ENCODE peak calls at places on chromosomes 2 and 18, in four cellular contexts. One of them, this sample, is unnamed.

GRCh38 chr2:133641497-133641896 is 73.2 kb upstream of the NCKAP5 start:
- DNase-seq in HepG2: no peak
- DNase-seq in K562: no peak
- DNase-seq in GM12878: no peak
- DNase-seq in this sample: no peak

GRCh38 chr2:28658369-28658768 is 93.3 kb upstream of the PPP1CB start:
- DNase-seq in GM12878: no peak
- DNase-seq in HepG2: no peak
- DNase-seq in K562: no peak
- DNase-seq in this sample: no peak

GRCh38 chr2:239193925-239194687 is 206.7 kb downstream of the HDAC4 start:
- DNase-seq in HepG2: no peak
- DNase-seq in K562: no peak
- DNase-seq in GM12878: no peak
- DNase-seq in this sample: no peak

GRCh38 chr2:168293766-168294165 is 46.4 kb upstream of the STK39 start:
- DNase-seq in GM12878: no peak
- DNase-seq in HepG2: peak
- DNase-seq in K562: no peak
- DNase-seq in this sample: no peak

GRCh38 chr2:28631514-28632206 is 120.0 kb upstream of the PPP1CB start:
- DNase-seq in GM12878: no peak
- DNase-seq in K562: no peak
- DNase-seq in HepG2: no peak
- DNase-seq in this sample: no peak

GRCh38 chr18:63787673-63788072 is 12.5 kb downstream of the SERPINB7 start:
- DNase-seq in HepG2: no peak
- DNase-seq in K562: no peak
- DNase-seq in GM12878: no peak
- DNase-seq in this sample: no peak

GRCh38 chr2:201118121-201118956 is 2.4 kb downstream of the CFLAR start:
- DNase-seq in GM12878: no peak
- DNase-seq in K562: peak
- DNase-seq in HepG2: peak
- DNase-seq in this sample: peak

GRCh38 chr2:157592983-157593382 is 35.7 kb downstream of the ACVR1C start:
- DNase-seq in GM12878: no peak
- DNase-seq in HepG2: peak
- DNase-seq in K562: no peak
- DNase-seq in this sample: peak

GRCh38 chr2:31353121-31353520 is 61.4 kb downstream of the XDH start:
- DNase-seq in HepG2: no peak
- DNase-seq in K562: no peak
- DNase-seq in GM12878: no peak
- DNase-seq in this sample: no peak

GRCh38 chr2:774436-774835 is 97.2 kb upstream of the TMEM18 start:
- DNase-seq in HepG2: no peak
- DNase-seq in K562: no peak
- DNase-seq in GM12878: no peak
- DNase-seq in this sample: no peak

GRCh38 chr2:166184789-166185188 is 57.0 kb upstream of the SCN1A start:
- DNase-seq in GM12878: no peak
- DNase-seq in K562: no peak
- DNase-seq in HepG2: no peak
- DNase-seq in this sample: peak

GRCh38 chr2:166180951-166181812 is 53.4 kb upstream of the SCN1A start:
- DNase-seq in K562: peak
- DNase-seq in GM12878: no peak
- DNase-seq in HepG2: peak
- DNase-seq in this sample: peak

GRCh38 chr2:166181813-166182154 is 54.0 kb upstream of the SCN1A start:
- DNase-seq in HepG2: no peak
- DNase-seq in GM12878: no peak
- DNase-seq in K562: no peak
- DNase-seq in this sample: no peak

GRCh38 chr2:166173263-166173662 is 45.4 kb upstream of the SCN1A start:
- DNase-seq in K562: no peak
- DNase-seq in GM12878: no peak
- DNase-seq in HepG2: no peak
- DNase-seq in this sample: no peak

DNA sequence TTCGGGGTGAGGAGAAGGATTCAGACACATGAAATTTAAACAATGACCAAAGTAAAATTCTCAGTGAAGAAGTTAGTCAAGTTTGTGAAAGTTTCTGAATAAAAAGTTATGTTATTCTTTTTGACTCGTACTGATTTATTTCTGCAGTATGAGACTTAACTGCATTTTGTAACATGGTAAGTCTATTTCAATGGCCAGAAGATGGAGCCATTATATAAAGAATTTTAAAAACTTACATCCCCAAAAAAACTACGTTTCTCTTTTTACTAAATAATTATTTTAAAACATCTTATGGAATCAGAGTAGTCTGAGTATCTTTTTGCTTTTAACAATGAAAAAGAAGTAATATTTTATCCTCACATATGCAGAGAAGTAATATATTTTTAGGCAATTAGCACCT is 51.4 kb upstream of the SCN1A start:
- DNase-seq in HepG2: no peak
- DNase-seq in GM12878: no peak
- DNase-seq in K562: no peak
- DNase-seq in this sample: peak
- TF ChIP-seq MYC in HepG2: no peak
- TF ChIP-seq MYC in GM12878: no peak
- TF ChIP-seq MYC in K562: no peak
- TF ChIP-seq MYC in this sample: no peak

GRCh38 chr2:72011356-72011661 is 136.4 kb downstream of the CYP26B1 start:
- DNase-seq in K562: no peak
- DNase-seq in GM12878: no peak
- DNase-seq in HepG2: no peak
- DNase-seq in this sample: no peak
- H2AFZ ChIP-seq in K562: no peak
- H2AFZ ChIP-seq in GM12878: no peak
- H2AFZ ChIP-seq in HepG2: no peak
- H2AFZ ChIP-seq in this sample: no peak

GRCh38 chr2:231161252-231162035 is 36.6 kb upstream of the HTR2B start:
- DNase-seq in K562: no peak
- DNase-seq in HepG2: no peak
- DNase-seq in GM12878: no peak
- DNase-seq in this sample: no peak

GRCh38 chr2:231162036-231162345 is 36.4 kb upstream of the ARMC9 start:
- DNase-seq in HepG2: no peak
- DNase-seq in GM12878: no peak
- DNase-seq in K562: no peak
- DNase-seq in this sample: peak

GRCh38 chr2:231160701-231161100 is 35.9 kb upstream of the HTR2B start:
- DNase-seq in K562: no peak
- DNase-seq in HepG2: no peak
- DNase-seq in GM12878: no peak
- DNase-seq in this sample: no peak

GRCh38 chr2:231163011-231163410 is 35.4 kb upstream of the ARMC9 start:
- DNase-seq in GM12878: no peak
- DNase-seq in K562: no peak
- DNase-seq in HepG2: no peak
- DNase-seq in this sample: no peak

DNA sequence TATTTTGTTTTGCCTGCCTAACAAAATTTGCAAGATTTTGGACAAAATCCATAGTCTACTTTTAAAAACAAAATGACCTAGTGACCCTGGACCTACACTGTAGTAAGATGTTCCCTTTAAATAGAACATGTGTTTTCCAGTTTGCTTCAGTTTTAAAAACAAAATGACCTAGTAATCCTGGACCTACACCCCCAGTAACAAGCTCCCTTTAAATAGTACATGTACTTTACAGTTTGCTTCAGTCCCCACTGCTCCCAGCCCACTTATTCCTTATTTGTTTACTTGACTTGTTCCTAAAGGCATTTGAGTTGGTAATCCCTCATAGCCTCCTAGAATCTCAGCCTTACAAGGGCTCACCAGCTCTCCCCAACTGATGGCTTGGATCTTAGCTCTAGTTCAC is 34.5 kb upstream of the HTR2B start:
- DNase-seq in K562: no peak
- DNase-seq in GM12878: no peak
- DNase-seq in HepG2: no peak
- DNase-seq in this sample: no peak
- TF ChIP-seq MYC in K562: no peak
- TF ChIP-seq MYC in GM12878: no peak
- TF ChIP-seq MYC in HepG2: no peak
- TF ChIP-seq MYC in this sample: no peak

DNA sequence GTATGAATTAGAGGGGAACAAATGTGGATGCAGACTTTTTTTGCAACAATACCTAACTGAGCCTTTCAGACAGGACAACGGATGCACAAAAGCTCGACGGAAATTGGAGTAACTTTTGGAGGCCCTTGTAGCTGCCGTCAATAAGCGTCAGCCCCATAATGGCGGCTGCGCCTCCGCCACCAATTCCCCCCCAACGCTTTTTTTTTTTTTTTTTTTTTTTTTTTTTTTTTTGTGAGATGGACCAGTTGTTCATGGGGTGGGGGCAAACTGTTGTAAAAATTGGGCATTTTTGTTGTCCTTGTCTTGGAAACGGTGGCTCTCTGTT is 138.4 kb upstream of the SIX3 start:
- DNase-seq in HepG2: no peak
- DNase-seq in GM12878: no peak
- DNase-seq in K562: no peak
- DNase-seq in this sample: no peak
- H2AFZ ChIP-seq in HepG2: no peak
- H2AFZ ChIP-seq in GM12878: no peak
- H2AFZ ChIP-seq in K562: no peak
- H2AFZ ChIP-seq in this sample: no peak

DNA sequence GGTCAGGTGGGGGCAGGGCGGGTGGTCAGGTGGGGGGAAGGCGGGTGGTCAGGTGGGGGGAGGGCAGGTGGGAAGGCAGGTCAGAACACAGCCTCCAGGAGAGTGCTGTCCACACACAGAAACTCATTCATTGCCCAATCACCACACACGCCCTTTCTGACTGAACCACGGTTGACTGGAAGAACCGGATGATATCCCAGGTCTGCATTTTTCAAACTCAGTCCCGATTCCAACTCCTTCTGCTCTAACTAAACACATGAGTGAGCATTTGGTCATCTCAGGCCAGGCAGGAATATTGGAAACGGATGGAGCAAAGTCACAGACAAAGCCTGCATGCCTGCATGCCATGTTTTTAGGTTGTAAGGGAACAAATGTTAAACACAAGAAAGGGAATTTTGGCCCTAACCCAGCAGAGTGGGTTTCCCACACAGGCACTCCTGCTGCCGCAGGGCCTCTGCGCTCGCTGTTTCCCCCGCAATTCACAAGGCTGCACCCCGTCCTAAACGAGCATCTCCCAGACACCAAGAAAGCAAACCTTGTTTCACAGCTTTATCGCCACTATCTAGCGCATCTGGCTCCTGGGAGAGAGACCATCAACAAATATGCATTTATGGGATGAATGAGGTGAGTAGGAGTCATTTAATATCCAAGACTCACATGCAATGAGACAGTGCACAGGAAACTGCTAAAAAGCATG is 100.1 kb downstream of the ZNF516 start:
- DNase-seq in K562: no peak
- DNase-seq in GM12878: no peak
- DNase-seq in HepG2: no peak
- DNase-seq in this sample: no peak
- TF ChIP-seq MYC in K562: no peak
- TF ChIP-seq MYC in GM12878: no peak
- TF ChIP-seq MYC in HepG2: no peak
- TF ChIP-seq MYC in this sample: no peak

GRCh38 chr18:48878471-48878870 is 72.3 kb downstream of the SMAD7 start:
- DNase-seq in HepG2: peak
- DNase-seq in K562: peak
- DNase-seq in GM12878: no peak
- DNase-seq in this sample: no peak
- H2AFZ ChIP-seq in HepG2: no peak
- H2AFZ ChIP-seq in K562: peak
- H2AFZ ChIP-seq in GM12878: no peak
- H2AFZ ChIP-seq in this sample: no peak

DNA sequence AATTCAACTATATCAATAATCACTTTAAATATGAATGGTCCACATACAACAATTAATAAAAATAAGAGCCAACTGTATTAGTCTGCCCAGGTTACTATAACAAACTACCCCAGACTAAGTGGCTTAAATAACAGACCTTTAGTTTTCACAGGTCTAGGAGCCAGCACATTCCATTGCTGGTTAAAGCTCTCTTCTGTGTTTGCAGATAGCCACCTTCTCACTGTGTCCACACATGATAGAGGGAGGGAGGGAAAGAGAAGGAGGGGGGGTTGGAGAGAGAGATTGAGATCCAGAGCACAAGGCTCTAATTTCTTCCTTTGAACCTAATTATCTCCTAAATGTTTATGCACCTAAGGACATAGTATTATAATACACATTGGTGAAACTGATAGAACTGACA is 267.8 kb upstream of the NXPH2 start:
- DNase-seq in K562: no peak
- DNase-seq in GM12878: no peak
- DNase-seq in HepG2: no peak
- DNase-seq in this sample: no peak
- TF ChIP-seq MYC in K562: no peak
- TF ChIP-seq MYC in GM12878: no peak
- TF ChIP-seq MYC in HepG2: no peak
- TF ChIP-seq MYC in this sample: no peak

DNA sequence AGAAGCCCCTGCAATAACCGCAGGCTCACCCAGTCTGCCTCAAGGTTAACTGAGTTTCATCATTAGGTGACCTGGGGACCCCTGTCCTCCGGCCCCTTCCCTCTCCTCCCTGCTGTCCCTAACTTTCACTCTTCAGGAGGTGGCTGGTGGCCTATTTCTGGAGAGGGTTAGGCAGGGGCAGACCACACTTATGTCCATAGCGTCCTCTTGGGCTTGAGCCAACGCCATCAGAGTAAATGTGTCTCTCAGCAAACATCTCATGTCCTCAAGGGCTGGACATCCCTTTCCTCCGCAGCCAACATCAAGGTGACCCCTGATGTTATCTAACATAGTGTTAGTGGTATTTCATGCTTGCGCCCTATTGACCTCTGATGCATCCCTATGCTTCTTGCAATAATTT is 114.8 kb downstream of the BCL11A start:
- DNase-seq in K562: no peak
- DNase-seq in GM12878: no peak
- DNase-seq in HepG2: no peak
- DNase-seq in this sample: no peak
- H2AFZ ChIP-seq in K562: no peak
- H2AFZ ChIP-seq in GM12878: no peak
- H2AFZ ChIP-seq in HepG2: no peak
- H2AFZ ChIP-seq in this sample: no peak

GRCh38 chr2:11870064-11870463 is 123.6 kb downstream of the LPIN1 start:
- DNase-seq in GM12878: no peak
- DNase-seq in HepG2: no peak
- DNase-seq in K562: no peak
- DNase-seq in this sample: no peak
- TF ChIP-seq MYC in GM12878: no peak
- TF ChIP-seq MYC in HepG2: no peak
- TF ChIP-seq MYC in K562: no peak
- TF ChIP-seq MYC in this sample: no peak